ENCODE peak calls at places on chromosomes 13 and 19, in ten cellular contexts. T is tibial artery, S is astrocyte of the spinal cord, D is astrocyte of the cerebellum, O is PC-3, H is AG04450, W is neural progenitor cell, R is mammary epithelial cell, B is Calu3, G is AG09319. Z is an unnamed sample.

GRCh38 chr13:36850790-36851438 is 31.9 kb downstream of the RFXAP start:
- DNase-seq in T (no peak), S (no peak), D (no peak), O (no peak), H (no peak), W (peak), R (no peak), B (peak), G (no peak), Z (no peak)

GRCh38 chr13:73335226-73335625 is 276.4 kb downstream of the KLF5 start:
- DNase-seq in T (no peak), S (peak), D (no peak), O (peak), H (no peak), W (no peak), R (peak), B (no peak), G (peak), Z (no peak)

GRCh38 chr19:6793973-6794372 is 21.5 kb downstream of the VAV1 start:
- DNase-seq in T (no peak), S (no peak), D (no peak), O (no peak), H (no peak), W (no peak), R (no peak), B (no peak), G (no peak), Z (no peak)

GRCh38 chr13:111245781-111246384 is 74.6 kb upstream of the TEX29 start:
- DNase-seq in T (no peak), S (peak), D (peak), O (no peak), H (no peak), W (no peak), R (peak), B (no peak), G (peak), Z (no peak)

GRCh38 chr19:54023191-54023590 is 31.8 kb downstream of the CACNG6 start:
- DNase-seq in T (no peak), S (no peak), D (no peak), O (no peak), H (no peak), W (no peak), R (no peak), B (no peak), G (no peak), Z (no peak)

GRCh38 chr13:109454167-109454917 is 332.0 kb downstream of the IRS2 start:
- DNase-seq in T (no peak), S (peak), D (no peak), O (no peak), H (no peak), W (no peak), R (no peak), B (no peak), G (peak), Z (no peak)

GRCh38 chr19:33797821-33798633 is 1.4 kb downstream of the KCTD15 start:
- DNase-seq in T (peak), S (peak), D (no peak), O (no peak), H (no peak), W (peak), R (peak), B (peak), G (no peak), Z (no peak)

GRCh38 chr19:11142528-11143171 is 12.9 kb downstream of the SPC24 start:
- DNase-seq in T (peak), S (peak), D (peak), O (peak), H (peak), W (peak), R (peak), B (peak), G (peak), Z (peak)

GRCh38 chr19:29492761-29493160 is 33.0 kb upstream of the VSTM2B start:
- DNase-seq in T (no peak), S (no peak), D (no peak), O (peak), H (no peak), W (no peak), R (no peak), B (no peak), G (no peak), Z (no peak)

GRCh38 chr19:41930926-41931592 is 2.8 kb upstream of the ERFL start:
- DNase-seq in T (no peak), S (no peak), D (no peak), O (no peak), H (no peak), W (peak), R (no peak), B (no peak), G (no peak), Z (no peak)

GRCh38 chr13:94548382-94549240 is 47.3 kb downstream of the TGDS start:
- DNase-seq in T (peak), S (peak), D (peak), O (peak), H (no peak), W (peak), R (no peak), B (peak), G (no peak), Z (peak)

GRCh38 chr13:24039621-24040475 is 120.7 kb upstream of the SPATA13 start:
- DNase-seq in T (no peak), S (no peak), D (no peak), O (no peak), H (no peak), W (no peak), R (no peak), B (no peak), G (no peak), Z (no peak)

GRCh38 chr19:49515767-49516166 is 3.3 kb downstream of the FCGRT start:
- DNase-seq in T (peak), S (no peak), D (no peak), O (no peak), H (no peak), W (no peak), R (no peak), B (no peak), G (no peak), Z (no peak)

DNA sequence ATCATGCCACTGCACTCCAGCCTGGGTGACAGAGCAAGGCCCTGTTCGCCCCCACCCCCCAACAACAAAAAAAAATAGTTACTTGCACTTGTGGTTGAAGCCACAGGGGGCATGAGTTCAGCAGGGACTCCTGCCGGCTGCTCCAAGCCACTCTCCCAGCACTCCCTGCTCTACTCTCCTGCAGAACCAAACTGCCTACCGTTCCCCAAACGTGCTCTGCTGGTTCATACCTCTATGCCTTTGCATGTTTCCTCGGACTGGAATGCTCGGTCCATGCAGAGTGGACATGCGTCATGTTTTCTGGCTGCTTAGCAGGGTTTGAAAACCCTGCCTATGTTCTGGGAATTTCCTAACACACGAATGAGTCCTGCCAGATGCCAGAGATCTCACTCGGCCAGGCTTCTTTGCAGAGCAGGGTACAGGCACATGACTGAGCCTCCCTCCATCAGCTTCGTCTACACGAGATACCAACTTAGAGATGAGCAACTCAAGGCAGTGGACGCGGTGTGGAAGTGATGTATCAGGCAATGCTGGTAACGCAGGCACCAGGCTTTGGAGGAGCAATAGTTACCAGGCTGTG is 8.5 kb upstream of the SLC25A15 start:
- DNase-seq in T (no peak), S (peak), D (no peak), O (no peak), H (no peak), W (no peak), R (no peak), B (no peak), G (no peak), Z (no peak)
- TF ChIP-seq CTCF in T (no peak), S (no peak), D (no peak), O (no peak), H (peak), W (no peak), R (no peak), B (no peak), G (no peak), Z (no peak)

DNA sequence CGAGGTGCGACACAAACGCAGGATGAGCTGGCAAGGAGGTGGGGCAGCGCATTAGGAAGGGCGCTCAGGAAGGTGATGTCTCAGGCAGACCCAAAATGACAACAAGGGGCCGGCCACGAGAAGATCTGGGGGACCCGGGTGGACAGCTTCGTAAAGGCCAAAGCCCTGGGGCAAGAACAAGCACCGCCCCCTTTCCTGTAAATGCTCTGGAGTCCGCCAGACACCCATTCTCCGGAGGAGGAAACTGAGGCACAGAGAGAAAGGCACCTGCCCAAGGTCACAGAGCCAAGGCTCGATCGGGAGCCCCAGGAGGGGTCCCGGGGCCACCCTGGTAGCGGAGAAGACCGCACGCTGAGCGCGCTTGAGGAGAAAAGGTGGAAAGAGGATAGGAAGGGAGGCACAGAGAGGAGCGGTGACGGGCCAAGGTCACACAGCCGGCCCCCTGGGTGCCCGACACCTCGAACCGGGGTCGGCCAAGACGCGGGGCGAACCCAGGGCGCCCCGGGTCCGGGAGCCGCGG is 571 bp downstream of the SAFB2 start:
- DNase-seq in T (peak), S (no peak), D (no peak), O (peak), H (no peak), W (peak), R (no peak), B (peak), G (no peak), Z (no peak)
- TF ChIP-seq CTCF in T (no peak), S (no peak), D (no peak), O (no peak), H (no peak), W (no peak), R (no peak), B (no peak), G (no peak), Z (no peak)

GRCh38 chr19:1249990-1250298 is 1.6 kb downstream of the MIDN start:
- DNase-seq in T (no peak), S (no peak), D (no peak), O (no peak), H (no peak), W (no peak), R (no peak), B (no peak), G (no peak), Z (no peak)

GRCh38 chr19:1245884-1246816 is 2.2 kb upstream of the MIDN start:
- DNase-seq in T (no peak), S (no peak), D (no peak), O (no peak), H (no peak), W (peak), R (no peak), B (no peak), G (no peak), Z (no peak)

GRCh38 chr19:1249298-1249989 is 1.1 kb downstream of the MIDN start:
- DNase-seq in T (peak), S (peak), D (peak), O (peak), H (peak), W (peak), R (peak), B (peak), G (peak), Z (no peak)

GRCh38 chr19:1248454-1249297 is at the start of gene MIDN:
- DNase-seq in T (peak), S (peak), D (no peak), O (peak), H (no peak), W (peak), R (peak), B (peak), G (peak), Z (no peak)

GRCh38 chr19:1247747-1248453 is 483 bp upstream of the MIDN start:
- DNase-seq in T (peak), S (peak), D (no peak), O (peak), H (no peak), W (peak), R (no peak), B (peak), G (no peak), Z (no peak)
- TF ChIP-seq CTCF in T (no peak), S (peak), D (peak), O (peak), H (peak), W (peak), R (no peak), B (no peak), G (peak), Z (no peak)

GRCh38 chr19:16970821-16971220 is 55.8 kb downstream of the CPAMD8 start:
- DNase-seq in T (no peak), S (no peak), D (no peak), O (no peak), H (no peak), W (no peak), R (no peak), B (no peak), G (no peak), Z (no peak)

GRCh38 chr19:16969127-16969526 is 57.5 kb downstream of the CPAMD8 start:
- DNase-seq in T (peak), S (no peak), D (no peak), O (peak), H (no peak), W (no peak), R (peak), B (peak), G (no peak), Z (no peak)
- TF ChIP-seq CTCF in T (peak), S (no peak), D (no peak), O (peak), H (no peak), W (no peak), R (peak), B (no peak), G (no peak), Z (no peak)

GRCh38 chr19:40360020-40360686 is 11.7 kb downstream of the PLD3 start:
- DNase-seq in T (no peak), S (no peak), D (no peak), O (no peak), H (no peak), W (no peak), R (no peak), B (no peak), G (no peak), Z (no peak)
- TF ChIP-seq CTCF in T (no peak), S (no peak), D (no peak), O (no peak), H (no peak), W (no peak), R (no peak), B (no peak), G (no peak), Z (no peak)

Z was measured in omental fat pad.